ENCODE peak calls at places on chromosomes 7 and 10, in nine cellular contexts. M, A, I, O, F, B, E, X and T are unnamed samples.

GRCh38 chr7:69684955-69685631 is 86.8 kb downstream of the AUTS2 start:
- DNase-seq in B (no peak), X (no peak), O (no peak), I (no peak), E (no peak), M (no peak), F (no peak), A (no peak), T (no peak)

GRCh38 chr7:149741629-149742028 is 31.8 kb downstream of the ZNF467 start:
- DNase-seq in X (no peak), I (peak), E (peak), O (no peak), M (peak), A (no peak), B (no peak), F (no peak), T (no peak)

GRCh38 chr10:95500649-95501048 is 60.5 kb downstream of the SORBS1 start:
- DNase-seq in F (no peak), B (peak), E (no peak), O (no peak), X (no peak), I (no peak), M (no peak), A (no peak), T (no peak)

GRCh38 chr7:107953924-107954303 is 49.0 kb downstream of the LAMB1 start:
- DNase-seq in I (no peak), M (no peak), E (no peak), A (no peak), F (no peak), X (no peak), B (no peak), O (no peak), T (no peak)

GRCh38 chr10:119596537-119597404 is at the start of gene TIAL1:
- DNase-seq in M (peak), B (peak), O (peak), A (peak), I (peak), F (peak), E (peak), X (peak), T (peak)

GRCh38 chr7:24653316-24654085 is 80.2 kb downstream of the PALS2 start:
- DNase-seq in F (no peak), I (no peak), E (peak), B (no peak), X (no peak), O (no peak), M (no peak), A (no peak), T (no peak)

GRCh38 chr7:142477079-142477651 is 219.3 kb upstream of the PRSS58 start:
- DNase-seq in M (no peak), A (no peak), F (no peak), X (no peak), I (no peak), B (no peak), E (peak), O (peak), T (no peak)

GRCh38 chr10:132061030-132061429 is 4.7 kb upstream of the JAKMIP3 start:
- DNase-seq in B (no peak), I (no peak), O (no peak), E (no peak), X (no peak), F (no peak), A (no peak), M (no peak), T (peak)

GRCh38 chr7:103142494-103142893 is 6.4 kb downstream of the NAPEPLD start:
- DNase-seq in F (no peak), I (no peak), M (no peak), B (no peak), X (no peak), A (no peak), O (no peak), E (no peak), T (no peak)

GRCh38 chr7:100489824-100490223 is 6.1 kb downstream of the NYAP1 start:
- DNase-seq in F (no peak), E (peak), A (peak), I (no peak), B (no peak), M (peak), O (peak), X (no peak), T (no peak)

GRCh38 chr7:14507617-14508016 is 394.9 kb downstream of the DGKB start:
- DNase-seq in E (no peak), B (no peak), F (no peak), X (no peak), I (peak), M (no peak), A (no peak), O (peak), T (no peak)

GRCh38 chr10:88941026-88941425 is 11.5 kb downstream of the ACTA2 start:
- DNase-seq in A (no peak), O (no peak), X (no peak), M (no peak), B (no peak), F (no peak), I (no peak), E (no peak), T (no peak)

GRCh38 chr7:139972000-139972399 is 90.8 kb downstream of the PARP12 start:
- DNase-seq in O (no peak), B (no peak), A (no peak), I (no peak), E (no peak), X (no peak), M (no peak), F (no peak), T (no peak)

GRCh38 chr10:100560248-100560647 is 24.5 kb downstream of the HIF1AN start:
- DNase-seq in E (no peak), X (no peak), F (no peak), B (no peak), I (no peak), A (no peak), M (no peak), O (no peak), T (no peak)